ENCODE peak calls at places on chromosomes 12 and 14, in seven cellular contexts. Y is HAP-1; P is stomach; R is neural crest cell; I is ELR; O is colonic mucosa; D is stimulated activated CD4-positive, alpha-beta T cell treated with anti-CD3 and anti-CD28 coated beads, TNF-alpha, amount 100 ng/mL, for 1 hour. Q is an unnamed sample.

GRCh38 chr12:91633734-91634357 is 451.2 kb upstream of the DCN start:
- DNase-seq in I (no peak), Y (no peak), R (no peak), D (peak; percentile 1), O (no peak), P (no peak), Q (no peak)

GRCh38 chr12:101925352-101925751 is 48.0 kb downstream of the DRAM1 start:
- DNase-seq in D (no peak), R (no peak), P (peak; percentile 39), I (peak; percentile 98), Y (no peak), O (peak; percentile 27), Q (peak; percentile 72)

GRCh38 chr12:117890644-117891043 is 78.1 kb downstream of the KSR2 start:
- DNase-seq in P (no peak), O (no peak), Y (no peak), R (no peak), I (no peak), D (no peak), Q (no peak)

GRCh38 chr12:42135264-42135814 is 9.3 kb downstream of the GXYLT1 start:
- DNase-seq in I (peak; percentile 82), Y (no peak), O (no peak), R (no peak), D (no peak), P (no peak), Q (no peak)

GRCh38 chr12:62692884-62693283 is 226.3 kb downstream of the MON2 start:
- DNase-seq in D (no peak), O (no peak), I (peak; percentile 88), P (no peak), R (no peak), Y (no peak), Q (no peak)

GRCh38 chr12:39380090-39380489 is 62.8 kb downstream of the KIF21A start:
- DNase-seq in P (no peak), Y (no peak), R (no peak), O (no peak), D (no peak), I (no peak), Q (no peak)

GRCh38 chr12:14238224-14238792 is 127.2 kb upstream of the ATF7IP start:
- DNase-seq in Y (no peak), D (no peak), I (peak; percentile 61), O (no peak), P (no peak), R (no peak), Q (no peak)

GRCh38 chr14:103378042-103378854 is 7.0 kb upstream of the MARK3 start:
- DNase-seq in Y (no peak), P (no peak), R (no peak), D (no peak), I (no peak), O (no peak), Q (no peak)

GRCh38 chr12:8609061-8609570 is 3.5 kb downstream of the AICDA start:
- DNase-seq in P (no peak), D (no peak), O (no peak), Y (peak; percentile 57), I (peak; percentile 53), R (peak; percentile 14), Q (peak; percentile 6)

GRCh38 chr12:38890102-38890501 is 15.3 kb downstream of the CPNE8 start:
- DNase-seq in Y (no peak), R (no peak), I (no peak), D (no peak), P (no peak), O (no peak), Q (no peak)

Q was measured in body of pancreas.